ENCODE peak calls at places on chromosomes 6 and 20, in seven cellular contexts. One of them, this sample, is unnamed.
A peak's percentile ranks its signal among the peaks of the same experiment; 100 is the strongest.

GRCh38 chr6:12545837-12546658 is 170.5 kb upstream of the PHACTR1 start:
- DNase-seq in amygdala: no peak
- DNase-seq in transverse colon: no peak
- DNase-seq in GM03348: peak; percentile 61
- DNase-seq in Karpas-422: no peak
- DNase-seq in HepG2: no peak
- DNase-seq in hypothalamus: no peak
- DNase-seq in this sample: no peak

GRCh38 chr20:55054443-55054842 is 579.0 kb downstream of the DOK5 start:
- DNase-seq in Karpas-422: no peak
- DNase-seq in hypothalamus: no peak
- DNase-seq in GM03348: no peak
- DNase-seq in transverse colon: no peak
- DNase-seq in amygdala: no peak
- DNase-seq in HepG2: no peak
- DNase-seq in this sample: no peak

GRCh38 chr6:5541751-5542432 is 280.6 kb downstream of the FARS2 start:
- DNase-seq in hypothalamus: no peak
- DNase-seq in HepG2: no peak
- DNase-seq in amygdala: no peak
- DNase-seq in Karpas-422: no peak
- DNase-seq in transverse colon: no peak
- DNase-seq in GM03348: no peak
- DNase-seq in this sample: no peak

GRCh38 chr6:14567842-14568241 is 450.3 kb downstream of the CD83 start:
- DNase-seq in amygdala: no peak
- DNase-seq in HepG2: no peak
- DNase-seq in hypothalamus: no peak
- DNase-seq in Karpas-422: no peak
- DNase-seq in transverse colon: no peak
- DNase-seq in GM03348: no peak
- DNase-seq in this sample: no peak

GRCh38 chr6:35300848-35301247 is 3.2 kb downstream of the DEF6 start:
- DNase-seq in HepG2: no peak
- DNase-seq in transverse colon: no peak
- DNase-seq in amygdala: no peak
- DNase-seq in Karpas-422: no peak
- DNase-seq in GM03348: no peak
- DNase-seq in hypothalamus: peak; percentile 5
- DNase-seq in this sample: no peak

GRCh38 chr6:56764081-56764566 is 121.4 kb upstream of the DST start:
- DNase-seq in HepG2: peak; percentile 69
- DNase-seq in transverse colon: no peak
- DNase-seq in GM03348: peak; percentile 37
- DNase-seq in hypothalamus: peak; percentile 61
- DNase-seq in Karpas-422: peak; percentile 67
- DNase-seq in amygdala: no peak
- DNase-seq in this sample: no peak

GRCh38 chr6:84249724-84250123 is 22.3 kb upstream of the CEP162 start:
- DNase-seq in HepG2: no peak
- DNase-seq in amygdala: no peak
- DNase-seq in transverse colon: no peak
- DNase-seq in Karpas-422: no peak
- DNase-seq in GM03348: no peak
- DNase-seq in hypothalamus: no peak
- DNase-seq in this sample: no peak

GRCh38 chr20:24033151-24033550 is 44.6 kb upstream of the GGTLC1 start:
- DNase-seq in amygdala: no peak
- DNase-seq in transverse colon: no peak
- DNase-seq in HepG2: no peak
- DNase-seq in Karpas-422: no peak
- DNase-seq in hypothalamus: no peak
- DNase-seq in GM03348: no peak
- DNase-seq in this sample: no peak

GRCh38 chr6:90468080-90468479 is 118.8 kb downstream of the MAP3K7 start:
- DNase-seq in amygdala: no peak
- DNase-seq in transverse colon: no peak
- DNase-seq in Karpas-422: no peak
- DNase-seq in hypothalamus: peak; percentile 7
- DNase-seq in GM03348: no peak
- DNase-seq in HepG2: no peak
- DNase-seq in this sample: no peak

GRCh38 chr6:8329592-8329991 is 105.8 kb downstream of the SLC35B3 start:
- DNase-seq in GM03348: no peak
- DNase-seq in amygdala: no peak
- DNase-seq in transverse colon: no peak
- DNase-seq in HepG2: no peak
- DNase-seq in Karpas-422: no peak
- DNase-seq in hypothalamus: no peak
- DNase-seq in this sample: no peak

GRCh38 chr20:61257596-61257995 is 5.5 kb downstream of the CDH4 start:
- DNase-seq in hypothalamus: no peak
- DNase-seq in HepG2: no peak
- DNase-seq in amygdala: no peak
- DNase-seq in Karpas-422: no peak
- DNase-seq in transverse colon: no peak
- DNase-seq in GM03348: no peak
- DNase-seq in this sample: no peak

GRCh38 chr6:158642805-158643489 is 1.6 kb downstream of the DYNLT1 start:
- DNase-seq in amygdala: no peak
- DNase-seq in HepG2: no peak
- DNase-seq in transverse colon: no peak
- DNase-seq in hypothalamus: no peak
- DNase-seq in Karpas-422: no peak
- DNase-seq in GM03348: no peak
- DNase-seq in this sample: no peak

GRCh38 chr20:35122787-35123405 is 24.2 kb downstream of the EDEM2 start:
- DNase-seq in Karpas-422: no peak
- DNase-seq in hypothalamus: no peak
- DNase-seq in GM03348: no peak
- DNase-seq in transverse colon: no peak
- DNase-seq in amygdala: no peak
- DNase-seq in HepG2: no peak
- DNase-seq in this sample: no peak

GRCh38 chr6:49906511-49906910 is 40.2 kb upstream of the CRISP1 start:
- DNase-seq in GM03348: no peak
- DNase-seq in transverse colon: no peak
- DNase-seq in HepG2: no peak
- DNase-seq in hypothalamus: no peak
- DNase-seq in amygdala: no peak
- DNase-seq in Karpas-422: no peak
- DNase-seq in this sample: no peak

GRCh38 chr20:1119128-1119505 is 715 bp downstream of the PSMF1 start:
- DNase-seq in hypothalamus: no peak
- DNase-seq in GM03348: no peak
- DNase-seq in amygdala: no peak
- DNase-seq in transverse colon: no peak
- DNase-seq in HepG2: peak; percentile 19
- DNase-seq in Karpas-422: peak; percentile 48
- DNase-seq in this sample: no peak

GRCh38 chr6:11423072-11423471 is 114.5 kb upstream of the TMEM170B start:
- DNase-seq in GM03348: no peak
- DNase-seq in transverse colon: no peak
- DNase-seq in HepG2: no peak
- DNase-seq in Karpas-422: no peak
- DNase-seq in hypothalamus: no peak
- DNase-seq in amygdala: no peak
- DNase-seq in this sample: no peak

GRCh38 chr6:41636803-41637178 is 1.5 kb upstream of the MDFI start:
- DNase-seq in amygdala: no peak
- DNase-seq in HepG2: no peak
- DNase-seq in GM03348: no peak
- DNase-seq in Karpas-422: no peak
- DNase-seq in hypothalamus: no peak
- DNase-seq in transverse colon: peak; percentile 76
- DNase-seq in this sample: no peak

GRCh38 chr6:41459738-41460137 is 86.4 kb upstream of the FOXP4 start:
- DNase-seq in HepG2: peak; percentile 49
- DNase-seq in Karpas-422: no peak
- DNase-seq in hypothalamus: no peak
- DNase-seq in GM03348: no peak
- DNase-seq in transverse colon: no peak
- DNase-seq in amygdala: no peak
- DNase-seq in this sample: no peak

GRCh38 chr20:58649288-58650180 is 1.5 kb upstream of the STX16 start:
- DNase-seq in hypothalamus: no peak
- DNase-seq in transverse colon: peak; percentile 28
- DNase-seq in amygdala: no peak
- DNase-seq in Karpas-422: no peak
- DNase-seq in HepG2: no peak
- DNase-seq in GM03348: peak; percentile 40
- DNase-seq in this sample: no peak

GRCh38 chr6:135038335-135038734 is 16.3 kb downstream of the HBS1L start:
- DNase-seq in hypothalamus: peak; percentile 7
- DNase-seq in HepG2: no peak
- DNase-seq in transverse colon: no peak
- DNase-seq in amygdala: no peak
- DNase-seq in GM03348: no peak
- DNase-seq in Karpas-422: no peak
- DNase-seq in this sample: no peak

GRCh38 chr6:168260385-168260987 is 59.1 kb downstream of the DACT2 start:
- DNase-seq in HepG2: no peak
- DNase-seq in Karpas-422: no peak
- DNase-seq in amygdala: no peak
- DNase-seq in transverse colon: no peak
- DNase-seq in GM03348: no peak
- DNase-seq in hypothalamus: no peak
- DNase-seq in this sample: peak; percentile 76

GRCh38 chr20:20820104-20820503 is 107.7 kb upstream of the RALGAPA2 start:
- DNase-seq in transverse colon: no peak
- DNase-seq in hypothalamus: peak; percentile 30
- DNase-seq in HepG2: peak; percentile 68
- DNase-seq in Karpas-422: peak; percentile 59
- DNase-seq in amygdala: no peak
- DNase-seq in GM03348: peak; percentile 27
- DNase-seq in this sample: no peak

GRCh38 chr6:55974688-55975087 is 99.3 kb upstream of the BMP5 start:
- DNase-seq in transverse colon: no peak
- DNase-seq in amygdala: no peak
- DNase-seq in Karpas-422: no peak
- DNase-seq in HepG2: no peak
- DNase-seq in GM03348: no peak
- DNase-seq in hypothalamus: no peak
- DNase-seq in this sample: no peak

GRCh38 chr6:33622456-33623431 is 1.6 kb downstream of the ITPR3 start:
- DNase-seq in amygdala: no peak
- DNase-seq in transverse colon: peak; percentile 59
- DNase-seq in HepG2: no peak
- DNase-seq in hypothalamus: no peak
- DNase-seq in GM03348: peak; percentile 67
- DNase-seq in Karpas-422: no peak
- DNase-seq in this sample: no peak

GRCh38 chr6:117677553-117678131 is 2.4 kb downstream of the NUS1 start:
- DNase-seq in HepG2: no peak
- DNase-seq in GM03348: no peak
- DNase-seq in transverse colon: no peak
- DNase-seq in hypothalamus: no peak
- DNase-seq in amygdala: no peak
- DNase-seq in Karpas-422: no peak
- DNase-seq in this sample: no peak

GRCh38 chr6:80607814-80608391 is 501.4 kb downstream of the BCKDHB start:
- DNase-seq in amygdala: no peak
- DNase-seq in GM03348: peak; percentile 55
- DNase-seq in Karpas-422: no peak
- DNase-seq in transverse colon: no peak
- DNase-seq in HepG2: no peak
- DNase-seq in hypothalamus: no peak
- DNase-seq in this sample: no peak

GRCh38 chr20:60060593-60060992 is 102.4 kb downstream of the CDH26 start:
- DNase-seq in transverse colon: no peak
- DNase-seq in GM03348: no peak
- DNase-seq in hypothalamus: no peak
- DNase-seq in HepG2: no peak
- DNase-seq in Karpas-422: no peak
- DNase-seq in amygdala: no peak
- DNase-seq in this sample: no peak

GRCh38 chr6:126064994-126065401 is 78.7 kb downstream of the TRMT11 start:
- DNase-seq in amygdala: no peak
- DNase-seq in transverse colon: no peak
- DNase-seq in GM03348: no peak
- DNase-seq in HepG2: no peak
- DNase-seq in Karpas-422: no peak
- DNase-seq in hypothalamus: no peak
- DNase-seq in this sample: no peak

GRCh38 chr6:156777866-156778614 is 862 bp downstream of the ARID1B start:
- DNase-seq in HepG2: peak; percentile 25
- DNase-seq in hypothalamus: peak; percentile 81
- DNase-seq in amygdala: no peak
- DNase-seq in Karpas-422: peak; percentile 85
- DNase-seq in transverse colon: peak; percentile 47
- DNase-seq in GM03348: peak; percentile 47
- DNase-seq in this sample: no peak

GRCh38 chr6:152054441-152054840 is 247.0 kb downstream of the ESR1 start:
- DNase-seq in hypothalamus: no peak
- DNase-seq in Karpas-422: no peak
- DNase-seq in transverse colon: no peak
- DNase-seq in amygdala: no peak
- DNase-seq in HepG2: peak; percentile 43
- DNase-seq in GM03348: peak; percentile 37
- DNase-seq in this sample: no peak

GRCh38 chr20:4067600-4068261 is 52.4 kb upstream of the RNF24 start:
- DNase-seq in Karpas-422: no peak
- DNase-seq in GM03348: peak; percentile 79
- DNase-seq in amygdala: no peak
- DNase-seq in hypothalamus: no peak
- DNase-seq in HepG2: no peak
- DNase-seq in transverse colon: no peak
- DNase-seq in this sample: peak; percentile 76

This sample was measured in mesenteric fat pad.